ENCODE peak calls at places on chromosomes 13 and 19, in eight cellular contexts. I is frontal cortex; O is psoas muscle; T is stimulated activated CD8-positive, alpha-beta memory T cell treated with anti-CD3 and anti-CD28 coated beads, Interleukin-7, amount 100 ng/mL, for 48 hours; W is M059J; U is Daoy; P is aorta; Z is activated T-helper 1 cell treated with Interleukin-2 at 50 U/mL for 16 hours. X is an unnamed sample.

GRCh38 chr13:60282708-60283107 is 114.3 kb upstream of the TDRD3 start:
- DNase-seq in I (no peak), O (no peak), T (no peak), W (no peak), U (no peak), P (no peak), Z (no peak), X (no peak)

GRCh38 chr13:30346159-30346788 is 38.9 kb upstream of the KATNAL1 start:
- DNase-seq in I (no peak), O (no peak), T (peak; percentile 19), W (no peak), U (no peak), P (no peak), Z (peak; percentile 39), X (no peak)

GRCh38 chr13:24012648-24013047 is 115.3 kb upstream of the C1QTNF9B start:
- DNase-seq in I (no peak), O (no peak), T (no peak), W (no peak), U (no peak), P (no peak), Z (no peak), X (no peak)

GRCh38 chr13:114080739-114081561 is 51.5 kb downstream of the RASA3 start:
- DNase-seq in I (no peak), O (peak; percentile 38), T (no peak), W (no peak), U (no peak), P (peak; percentile 44), Z (no peak), X (no peak)

GRCh38 chr19:56158170-56158757 is 17.2 kb downstream of the ZNF444 start:
- DNase-seq in I (no peak), O (no peak), T (no peak), W (no peak), U (no peak), P (no peak), Z (no peak), X (no peak)

GRCh38 chr19:30423481-30423880 is 51.3 kb downstream of the ZNF536 start:
- DNase-seq in I (no peak), O (no peak), T (no peak), W (no peak), U (no peak), P (no peak), Z (no peak), X (no peak)

GRCh38 chr13:50993908-50994307 is 84.3 kb downstream of the RNASEH2B start:
- DNase-seq in I (no peak), O (peak; percentile 58), T (no peak), W (no peak), U (no peak), P (no peak), Z (no peak), X (no peak)

GRCh38 chr19:47267350-47267759 is 7.3 kb upstream of the INAFM1 start:
- DNase-seq in I (peak; percentile 73), O (peak; percentile 84), T (no peak), W (no peak), U (no peak), P (no peak), Z (no peak), X (no peak)

GRCh38 chr19:13526552-13526951 is 20.3 kb upstream of the CACNA1A start:
- DNase-seq in I (no peak), O (no peak), T (no peak), W (peak; percentile 59), U (peak; percentile 62), P (no peak), Z (no peak), X (peak; percentile 45)

GRCh38 chr13:100646030-100646673 is 28.4 kb downstream of the TMTC4 start:
- DNase-seq in I (no peak), O (no peak), T (no peak), W (peak; percentile 19), U (peak; percentile 13), P (no peak), Z (no peak), X (peak; percentile 49)

GRCh38 chr19:1646931-1647663 is 5.3 kb downstream of the TCF3 start:
- DNase-seq in I (no peak), O (no peak), T (no peak), W (no peak), U (no peak), P (no peak), Z (no peak), X (no peak)

GRCh38 chr13:44622259-44622658 is 46.1 kb upstream of the TSC22D1 start:
- DNase-seq in I (no peak), O (no peak), T (no peak), W (peak; percentile 23), U (no peak), P (no peak), Z (no peak), X (no peak)

GRCh38 chr19:5567971-5568407 is 236 bp upstream of the TINCR start:
- DNase-seq in I (no peak), O (no peak), T (no peak), W (no peak), U (no peak), P (no peak), Z (no peak), X (no peak)

GRCh38 chr13:40336228-40337221 is 329.9 kb downstream of the FOXO1 start:
- DNase-seq in I (no peak), O (no peak), T (no peak), W (peak; percentile 7), U (no peak), P (no peak), Z (no peak), X (no peak)

GRCh38 chr13:33676700-33677048 is 141.3 kb upstream of the RFC3 start:
- DNase-seq in I (peak; percentile 16), O (peak; percentile 53), T (no peak), W (peak; percentile 72), U (peak; percentile 61), P (peak; percentile 51), Z (no peak), X (peak; percentile 61)

GRCh38 chr19:13906525-13906904 is 514 bp downstream of the CC2D1A start:
- DNase-seq in I (no peak), O (no peak), T (no peak), W (no peak), U (no peak), P (no peak), Z (peak; percentile 14), X (peak; percentile 22)

GRCh38 chr13:31794452-31794851 is 55.1 kb downstream of the RXFP2 start:
- DNase-seq in I (no peak), O (peak; percentile 64), T (no peak), W (no peak), U (no peak), P (no peak), Z (no peak), X (no peak)

X was measured in ELR.